ENCODE peak calls at places on chromosomes 7 and 10, in four cellular contexts. U, K, N and C are unnamed samples.

GRCh38 chr10:24953350-24954074 is 1.1 kb upstream of the PRTFDC1 start:
- DNase-seq in U (peak), K (no peak), N (no peak), C (no peak)

GRCh38 chr7:118467381-118467780 is 242.9 kb downstream of the ANKRD7 start:
- DNase-seq in U (no peak), K (no peak), N (no peak), C (no peak)

GRCh38 chr7:2441430-2442058 is 34.7 kb downstream of the GRIFIN start:
- DNase-seq in U (no peak), K (no peak), N (no peak), C (no peak)

GRCh38 chr10:80540644-80541143 is 3.0 kb downstream of the SH2D4B start:
- DNase-seq in U (no peak), K (peak), N (no peak), C (no peak)

GRCh38 chr7:101066141-101066857 is 19.0 kb upstream of the TRIM56 start:
- DNase-seq in U (no peak), K (no peak), N (no peak), C (no peak)

GRCh38 chr10:97708976-97709745 is 4.4 kb upstream of the MARVELD1 start:
- DNase-seq in U (peak), K (no peak), N (peak), C (peak)

GRCh38 chr7:139915864-139916716 is 87.0 kb downstream of the TBXAS1 start:
- DNase-seq in U (peak), K (peak), N (no peak), C (peak)

GRCh38 chr7:20299145-20299544 is 31.6 kb upstream of the ITGB8 start:
- DNase-seq in U (no peak), K (no peak), N (no peak), C (no peak)

GRCh38 chr10:98208925-98209324 is 59.1 kb downstream of the LOXL4 start:
- DNase-seq in U (no peak), K (no peak), N (no peak), C (no peak)

GRCh38 chr10:25017247-25017590 is 807 bp downstream of the THNSL1 start:
- DNase-seq in U (peak), K (peak), N (no peak), C (no peak)

GRCh38 chr7:128361463-128362441 is at the start of gene PRRT4:
- DNase-seq in U (peak), K (no peak), N (no peak), C (peak)

GRCh38 chr7:147990079-147990478 is 600.5 kb upstream of the C7orf33 start:
- DNase-seq in U (no peak), K (no peak), N (no peak), C (no peak)

DNA sequence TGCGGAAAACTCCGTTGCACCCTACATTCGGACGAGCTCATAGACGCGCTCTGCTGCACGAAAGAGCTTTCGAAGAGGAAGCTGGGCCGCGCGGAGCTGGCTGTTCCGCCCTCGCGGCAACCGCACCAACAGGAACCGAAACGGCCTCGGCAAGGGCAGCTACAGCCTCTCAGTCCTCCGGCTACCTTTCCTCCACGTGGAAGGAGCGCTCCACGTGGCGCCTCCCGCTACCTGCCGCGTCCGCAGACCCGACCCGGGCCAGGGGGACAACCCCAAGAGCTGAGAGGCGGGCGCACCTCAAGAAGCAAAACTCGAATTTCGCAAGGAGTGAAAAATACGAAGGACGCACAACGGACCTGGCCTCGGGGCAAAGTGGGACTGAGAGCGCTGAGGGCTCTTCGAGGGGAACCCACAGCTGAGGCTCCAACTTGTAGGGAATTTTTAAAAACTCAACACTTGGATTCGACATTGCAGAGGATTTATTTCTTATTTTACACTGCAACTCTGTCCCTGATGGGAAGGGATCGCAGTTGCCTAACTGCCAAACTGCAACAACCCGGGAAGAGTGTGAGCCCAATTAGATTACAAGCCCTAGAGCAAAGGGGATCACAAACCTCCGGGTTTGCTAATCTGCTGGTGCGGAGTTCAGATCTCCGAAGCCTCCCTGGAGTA is 1.4 kb downstream of the HPSE2 start:
- DNase-seq in U (peak), K (peak), N (no peak), C (peak)
- TF ChIP-seq POLR2AphosphoS2 in U (no peak), K (no peak), N (no peak), C (no peak)

GRCh38 chr7:33671521-33672262 is 233.6 kb upstream of the BMPER start:
- DNase-seq in U (no peak), K (peak), N (no peak), C (no peak)

GRCh38 chr7:33669251-33669670 is 236.1 kb upstream of the BMPER start:
- DNase-seq in U (no peak), K (no peak), N (peak), C (no peak)

GRCh38 chr7:33674804-33675411 is 230.4 kb upstream of the BMPER start:
- DNase-seq in U (no peak), K (peak), N (no peak), C (no peak)

GRCh38 chr7:33677556-33677955 is 227.8 kb upstream of the BMPER start:
- DNase-seq in U (no peak), K (no peak), N (no peak), C (no peak)

GRCh38 chr7:33673029-33673700 is 232.2 kb upstream of the BMPER start:
- DNase-seq in U (no peak), K (no peak), N (no peak), C (no peak)
- TF ChIP-seq CTCF in U (no peak), K (no peak), N (no peak), C (no peak)

GRCh38 chr10:73017955-73018480 is 63.4 kb upstream of the PLA2G12B start:
- DNase-seq in U (no peak), K (no peak), N (no peak), C (no peak)
- TF ChIP-seq USF2 in U (no peak), K (no peak), N (no peak), C (no peak)

DNA sequence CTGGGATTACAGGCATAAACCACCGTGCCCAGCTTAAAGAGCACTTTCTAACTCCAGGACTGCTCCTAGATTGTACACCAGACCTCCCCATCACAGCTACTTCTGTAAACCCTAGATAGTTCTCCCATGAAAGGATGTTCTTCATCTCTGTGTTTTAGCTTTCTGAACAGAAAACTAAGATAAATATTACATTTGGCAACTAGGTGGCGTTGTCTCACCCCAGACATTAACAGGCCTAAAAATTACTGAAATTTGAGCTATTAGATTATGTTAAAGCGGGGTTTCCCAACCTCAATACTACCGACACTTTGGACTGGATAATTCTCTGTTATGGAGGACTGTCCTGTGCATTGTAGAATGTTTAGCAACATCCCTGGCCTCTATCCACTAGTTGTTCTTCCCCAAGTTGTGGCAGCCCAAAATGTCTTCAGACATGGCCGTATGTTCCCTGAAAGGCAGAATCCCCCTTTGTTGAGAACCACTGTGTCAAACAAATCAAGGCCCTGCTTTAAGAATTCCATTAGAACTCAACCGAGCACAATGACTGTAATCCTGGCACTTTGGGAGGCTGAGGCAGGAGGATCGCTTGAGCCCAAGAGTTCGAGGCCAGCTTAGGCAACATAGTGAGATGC is 19.1 kb downstream of the ATOH7 start:
- DNase-seq in U (peak), K (no peak), N (peak), C (peak)
- TF ChIP-seq POLR2AphosphoS2 in U (no peak), K (no peak), N (no peak), C (no peak)

GRCh38 chr10:71011141-71011540 is 122.8 kb upstream of the PCBD1 start:
- DNase-seq in U (no peak), K (no peak), N (no peak), C (no peak)

GRCh38 chr10:71009031-71009605 is 120.8 kb upstream of the PCBD1 start:
- DNase-seq in U (no peak), K (no peak), N (no peak), C (no peak)

GRCh38 chr10:71007516-71007915 is 119.2 kb upstream of the PCBD1 start:
- DNase-seq in U (no peak), K (no peak), N (no peak), C (no peak)

GRCh38 chr10:71008150-71008549 is 119.8 kb upstream of the PCBD1 start:
- DNase-seq in U (no peak), K (no peak), N (no peak), C (no peak)

GRCh38 chr10:71010730-71011129 is 122.4 kb upstream of the PCBD1 start:
- DNase-seq in U (no peak), K (no peak), N (no peak), C (no peak)
- TF ChIP-seq CTCF in U (peak), K (no peak), N (no peak), C (no peak)

DNA sequence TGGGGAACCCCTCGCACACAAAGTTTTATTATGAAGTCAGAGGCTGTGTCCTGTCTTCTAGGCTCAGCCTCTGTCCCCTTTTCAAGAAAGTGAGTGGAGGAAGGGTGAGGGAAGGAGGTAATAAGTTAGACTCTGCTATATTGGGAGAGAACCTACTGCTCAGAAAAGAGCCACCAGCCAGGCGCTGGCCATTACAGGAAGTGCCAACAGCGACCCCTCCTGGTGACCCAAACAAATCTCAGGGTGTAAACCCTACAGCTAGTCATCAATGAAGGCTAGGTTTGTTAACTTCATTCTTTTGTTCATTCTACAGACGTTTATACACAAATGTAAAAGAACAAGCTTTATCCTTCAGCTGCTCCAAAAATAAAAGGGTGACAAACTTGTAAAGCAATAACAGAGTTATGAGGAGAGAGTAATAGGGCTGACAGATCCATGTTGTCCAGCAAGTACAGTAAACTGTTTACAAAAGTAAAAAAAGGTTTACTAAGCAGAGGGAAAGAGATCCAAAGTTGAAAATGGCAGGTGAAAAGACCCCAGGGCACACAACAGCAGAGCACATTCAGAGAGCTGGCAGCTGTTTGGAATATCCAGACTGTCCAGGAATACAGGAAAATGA is 82.7 kb downstream of the FAM204A start:
- DNase-seq in U (peak), K (no peak), N (peak), C (peak)
- TF ChIP-seq USF2 in U (no peak), K (no peak), N (no peak), C (no peak)

GRCh38 chr10:17147884-17148494 is 18.4 kb upstream of the CUBN start:
- DNase-seq in U (peak), K (no peak), N (peak), C (no peak)
- TF ChIP-seq POLR2AphosphoS2 in U (no peak), K (no peak), N (no peak), C (no peak)

GRCh38 chr10:74738985-74739567 is 87.3 kb upstream of the KAT6B start:
- DNase-seq in U (peak), K (peak), N (peak), C (peak)
- TF ChIP-seq CTCF in U (peak), K (peak), N (peak), C (no peak)